ENCODE peak calls at places on chromosomes 13 and 19, in seven cellular contexts. D is stimulated activated naive CD8-positive, alpha-beta T cell treated with anti-CD3 and anti-CD28 coated beads, Interleukin-15, amount 100 ng/mL, for 72 hours; T is amygdala; K is stimulated activated CD8-positive, alpha-beta memory T cell treated with anti-CD3 and anti-CD28 coated beads, Interleukin-7, amount 100 ng/mL, for 24 hours; P is SK-N-SH; F is stimulated activated CD4-positive, alpha-beta T cell treated with anti-CD3 and anti-CD28 coated beads, Interleukin-4, amount 100 ng/mL, for 24 hours; N is activated T-cell treated with anti-CD3 and anti-CD28 coated beads, Interleukin-2, amount 50 U/mL, for 48 hours. M is an unnamed sample.
A peak's percentile ranks its signal among the peaks of the same experiment; 100 is the strongest.

GRCh38 chr13:77909827-77910226 is 8.8 kb downstream of the EDNRB start:
- DNase-seq in D (no peak), F (no peak), T (no peak), K (no peak), P (no peak), N (no peak), M (no peak)

GRCh38 chr19:4064551-4065260 is 2.0 kb downstream of the ZBTB7A start:
- DNase-seq in F (peak; percentile 40), N (peak; percentile 59), D (no peak), K (no peak), T (peak; percentile 57), P (peak; percentile 86), M (no peak)

GRCh38 chr13:113903912-113904311 is 40.0 kb upstream of the GAS6 start:
- DNase-seq in F (no peak), T (no peak), K (no peak), N (no peak), P (no peak), D (no peak), M (no peak)

GRCh38 chr13:80149757-80150156 is 191.2 kb downstream of the SPRY2 start:
- DNase-seq in N (no peak), P (no peak), K (no peak), T (no peak), D (no peak), F (no peak), M (no peak)

GRCh38 chr19:15701757-15702589 is 25.9 kb upstream of the OR10H2 start:
- DNase-seq in F (no peak), N (no peak), P (no peak), T (no peak), K (no peak), D (no peak), M (no peak)

GRCh38 chr19:8357007-8357521 is 6.9 kb upstream of the ANGPTL4 start:
- DNase-seq in F (no peak), K (no peak), P (no peak), T (no peak), N (no peak), D (no peak), M (no peak)

GRCh38 chr13:51269039-51269438 is 46.8 kb downstream of the FAM124A start:
- DNase-seq in T (no peak), K (no peak), N (no peak), F (no peak), P (no peak), D (no peak), M (no peak)

GRCh38 chr19:42420055-42420544 is 7.1 kb downstream of the LIPE start:
- DNase-seq in F (peak; percentile 80), N (peak; percentile 86), D (peak; percentile 74), T (no peak), P (peak; percentile 76), K (peak; percentile 54), M (no peak)

GRCh38 chr13:100633461-100633860 is 41.1 kb downstream of the TMTC4 start:
- DNase-seq in N (no peak), T (no peak), P (no peak), F (no peak), D (no peak), K (no peak), M (no peak)

GRCh38 chr19:6970478-6970877 is 50.8 kb downstream of the MBD3L2B start:
- DNase-seq in P (peak; percentile 8), K (no peak), F (peak; percentile 9), N (no peak), D (no peak), T (no peak), M (peak; percentile 14)

GRCh38 chr19:38538793-38539528 is 78.8 kb downstream of the MAP4K1 start:
- DNase-seq in T (no peak), D (peak; percentile 22), K (no peak), F (peak; percentile 48), N (peak; percentile 49), P (no peak), M (no peak)

M was measured in NCI-H446 treated with DMSO at 0.1 percent for 48 hours.